ENCODE peak calls at places on chromosomes 7 and 10, in ten cellular contexts. T, N, O, F, R, Y, C, Z, M and V are unnamed samples.

GRCh38 chr10:71078454-71079145 is 133.8 kb upstream of the UNC5B start:
- DNase-seq in T (no peak), N (no peak), O (no peak), F (no peak), R (no peak), Y (no peak), C (peak), Z (no peak), M (no peak), V (no peak)

GRCh38 chr10:131125511-131126225 is 185.9 kb downstream of the TCERG1L start:
- DNase-seq in T (no peak), N (no peak), O (no peak), F (no peak), R (no peak), Y (no peak), C (no peak), Z (no peak), M (no peak), V (no peak)

GRCh38 chr7:128104109-128104742 is 73.0 kb upstream of the LRRC4 start:
- DNase-seq in T (peak), N (no peak), O (no peak), F (no peak), R (no peak), Y (peak), C (peak), Z (no peak), M (peak), V (no peak)

GRCh38 chr7:44145969-44146897 is 5.1 kb upstream of the MYL7 start:
- DNase-seq in T (peak), N (peak), O (peak), F (peak), R (peak), Y (peak), C (no peak), Z (peak), M (peak), V (peak)

GRCh38 chr10:78200686-78201085 is 167.0 kb downstream of the RPS24 start:
- DNase-seq in T (no peak), N (no peak), O (no peak), F (no peak), R (no peak), Y (no peak), C (no peak), Z (no peak), M (no peak), V (no peak)

GRCh38 chr7:150784120-150784736 is 15.9 kb downstream of the TMEM176B start:
- DNase-seq in T (no peak), N (peak), O (no peak), F (no peak), R (no peak), Y (no peak), C (peak), Z (no peak), M (no peak), V (peak)

GRCh38 chr10:112360308-112361270 is 13.3 kb upstream of the ACSL5 start:
- DNase-seq in T (no peak), N (peak), O (no peak), F (no peak), R (no peak), Y (peak), C (no peak), Z (peak), M (peak), V (peak)

GRCh38 chr7:80098795-80099194 is 35.8 kb upstream of the GNAI1 start:
- DNase-seq in T (no peak), N (no peak), O (no peak), F (no peak), R (no peak), Y (no peak), C (no peak), Z (no peak), M (no peak), V (no peak)

GRCh38 chr10:1609038-1609411 is 128.3 kb downstream of the ADARB2 start:
- DNase-seq in T (peak), N (no peak), O (no peak), F (no peak), R (no peak), Y (peak), C (no peak), Z (no peak), M (no peak), V (no peak)

GRCh38 chr10:72612203-72612826 is 13.6 kb downstream of the MICU1 start:
- DNase-seq in T (no peak), N (no peak), O (no peak), F (no peak), R (no peak), Y (peak), C (no peak), Z (no peak), M (no peak), V (peak)

GRCh38 chr7:76051840-76052239 is 3.9 kb downstream of the MDH2 start:
- DNase-seq in T (no peak), N (no peak), O (no peak), F (no peak), R (no peak), Y (no peak), C (no peak), Z (no peak), M (no peak), V (peak)

GRCh38 chr7:138374119-138374693 is 85.9 kb upstream of the TRIM24 start:
- DNase-seq in T (no peak), N (no peak), O (no peak), F (no peak), R (no peak), Y (no peak), C (no peak), Z (no peak), M (no peak), V (no peak)

GRCh38 chr10:85864173-85864549 is 502.4 kb downstream of the GRID1 start:
- DNase-seq in T (no peak), N (no peak), O (no peak), F (no peak), R (no peak), Y (no peak), C (peak), Z (no peak), M (no peak), V (no peak)

GRCh38 chr10:124614003-124614659 is 130.0 kb downstream of the FAM53B start:
- DNase-seq in T (no peak), N (no peak), O (no peak), F (no peak), R (no peak), Y (no peak), C (no peak), Z (no peak), M (no peak), V (no peak)

GRCh38 chr7:149598721-149599308 is 101.2 kb upstream of the ZNF746 start:
- DNase-seq in T (no peak), N (peak), O (no peak), F (peak), R (no peak), Y (peak), C (no peak), Z (no peak), M (no peak), V (peak)

DNA sequence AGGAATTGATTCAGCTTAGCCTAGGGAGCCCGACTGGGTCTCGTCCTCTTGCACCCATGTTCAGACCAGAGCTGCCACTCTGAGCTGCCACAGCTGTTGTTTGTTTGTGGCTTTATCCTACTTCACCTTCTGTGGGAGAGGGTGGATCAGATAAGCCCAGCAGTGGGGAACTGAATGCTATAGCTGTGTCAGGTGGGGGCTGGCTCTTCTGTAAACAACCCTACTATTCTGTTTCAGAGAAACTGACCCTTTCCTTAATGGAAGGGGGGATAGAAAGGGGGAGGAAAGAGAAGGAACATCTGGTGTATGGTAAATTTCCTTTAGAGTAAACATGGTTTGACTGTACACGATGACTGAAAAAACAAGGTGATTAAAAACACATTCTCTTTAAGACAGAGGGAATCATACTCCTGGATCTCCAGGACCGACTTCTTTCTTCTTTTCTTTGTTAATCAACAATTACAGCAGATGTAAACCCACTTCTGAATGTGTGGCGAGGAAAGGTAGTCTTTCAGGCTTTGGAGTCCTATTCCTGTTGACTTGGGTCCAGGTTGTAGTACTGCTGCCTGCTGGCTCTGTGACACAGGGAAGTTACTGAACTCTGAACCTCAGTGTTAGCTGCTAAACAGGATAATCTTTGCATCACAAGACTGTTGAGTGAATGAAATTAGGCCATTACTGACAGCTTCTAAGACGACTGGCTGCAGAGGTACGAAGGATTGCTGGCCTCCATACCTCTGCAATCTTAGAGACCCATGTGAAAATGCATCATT is 6.0 kb downstream of the PRXL2A start:
- DNase-seq in T (no peak), N (no peak), O (no peak), F (no peak), R (no peak), Y (no peak), C (no peak), Z (no peak), M (no peak), V (peak)
- H3K4me3 ChIP-seq in T (no peak), N (no peak), O (no peak), F (no peak), R (no peak), Y (no peak), C (no peak), Z (no peak), M (peak), V (no peak)

DNA sequence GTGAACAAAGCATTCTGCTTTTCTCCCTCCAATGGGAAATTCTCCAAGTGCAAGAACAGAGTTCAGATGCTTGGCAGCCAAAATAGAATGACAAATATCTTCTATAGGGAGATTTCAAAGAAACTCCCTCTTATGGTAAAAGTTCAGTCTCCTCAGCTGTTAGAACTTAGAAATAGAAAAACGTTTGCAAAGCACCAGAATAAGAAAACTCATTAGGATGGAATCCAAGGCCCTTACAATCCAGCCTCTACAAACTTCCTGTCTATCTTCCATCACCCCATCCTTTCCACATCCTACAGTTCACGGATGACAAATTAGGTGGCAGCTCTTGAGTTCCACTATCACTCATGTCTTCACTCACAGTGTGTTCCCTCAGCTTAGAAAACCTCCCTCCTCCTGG is 25.7 kb downstream of the FAM13C start:
- DNase-seq in T (no peak), N (no peak), O (no peak), F (no peak), R (no peak), Y (peak), C (no peak), Z (no peak), M (no peak), V (peak)
- H3K27ac ChIP-seq in T (peak), N (no peak), O (no peak), F (no peak), R (peak), Y (peak), C (no peak), Z (no peak), M (peak), V (peak)

DNA sequence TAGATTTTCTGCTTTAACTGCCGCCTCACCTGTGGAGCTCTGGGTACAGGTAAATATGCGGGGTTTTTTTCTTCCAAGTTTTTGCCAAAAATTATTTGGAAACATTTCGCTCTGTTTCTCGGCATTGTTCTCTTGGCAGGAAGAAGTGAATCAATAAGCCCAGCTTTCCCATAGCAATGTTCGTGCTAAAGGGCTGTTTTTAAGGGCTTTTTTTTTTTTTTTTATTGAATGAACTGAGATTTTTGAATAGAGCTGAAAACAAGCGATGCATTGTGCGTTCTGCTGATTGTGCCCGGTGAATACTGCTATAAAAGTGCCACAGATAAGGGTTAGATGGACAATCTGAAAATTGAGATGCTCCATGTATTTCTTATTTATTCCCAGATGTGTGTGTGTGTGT is 30.4 kb downstream of the KIAA1217 start:
- DNase-seq in T (no peak), N (no peak), O (no peak), F (no peak), R (no peak), Y (no peak), C (no peak), Z (no peak), M (no peak), V (no peak)
- H3K4me3 ChIP-seq in T (no peak), N (no peak), O (no peak), F (no peak), R (no peak), Y (no peak), C (no peak), Z (peak), M (no peak), V (no peak)

GRCh38 chr10:84478155-84478554 is 149.8 kb downstream of the CCSER2 start:
- DNase-seq in T (no peak), N (no peak), O (no peak), F (no peak), R (no peak), Y (peak), C (no peak), Z (no peak), M (no peak), V (no peak)

GRCh38 chr10:84478679-84479078 is 150.3 kb downstream of the CCSER2 start:
- DNase-seq in T (no peak), N (no peak), O (no peak), F (no peak), R (no peak), Y (no peak), C (no peak), Z (no peak), M (no peak), V (no peak)

GRCh38 chr10:84477370-84477769 is 149.0 kb downstream of the CCSER2 start:
- DNase-seq in T (no peak), N (no peak), O (no peak), F (no peak), R (no peak), Y (no peak), C (no peak), Z (no peak), M (no peak), V (no peak)
- H3K27ac ChIP-seq in T (no peak), N (no peak), O (no peak), F (no peak), R (no peak), Y (no peak), C (no peak), Z (no peak), M (no peak), V (no peak)

DNA sequence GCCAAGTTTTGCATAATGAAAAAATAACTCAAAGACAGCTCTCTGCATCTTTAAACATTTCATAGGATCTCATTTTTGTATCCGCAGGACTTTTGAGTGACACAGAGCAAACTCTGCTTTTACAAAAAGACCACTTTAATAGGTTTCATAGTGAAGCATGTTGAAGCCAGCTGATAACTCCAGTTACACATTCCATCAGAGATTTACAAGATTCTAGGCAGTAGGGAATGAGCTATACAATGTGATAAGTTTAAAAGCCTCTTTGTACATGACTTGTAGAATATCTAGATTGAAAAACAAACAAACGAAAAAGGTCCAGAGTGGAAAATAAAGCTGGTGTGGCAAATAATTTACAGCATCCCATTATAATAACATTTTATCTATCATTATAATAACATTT is 2.2 kb downstream of the PRKG1 start:
- DNase-seq in T (no peak), N (no peak), O (no peak), F (no peak), R (no peak), Y (no peak), C (no peak), Z (no peak), M (no peak), V (no peak)
- H3K4me3 ChIP-seq in T (peak), N (no peak), O (no peak), F (no peak), R (no peak), Y (no peak), C (no peak), Z (no peak), M (peak), V (peak)